ENCODE peak calls at places on chromosomes 12 and 14, in nine cellular contexts. F is neuronal stem cell, T is tibial nerve, S is aorta, V is iPS DF 6.9, W is uterus, Y is GM23248, O is thoracic aorta, K is psoas muscle. U is an unnamed sample. For H3K9me3, the result is how much of the 10 kb centered on the place peaks cover.

GRCh38 chr12:95623554-95624170 is 72.4 kb upstream of the USP44 start:
- DNase-seq in K (peak), O (no peak), T (peak), F (peak), S (peak), V (peak), Y (peak), W (no peak), U (peak)

GRCh38 chr12:124094733-124095132 is 121.7 kb downstream of the ZNF664 start:
- DNase-seq in O (no peak), S (no peak), F (no peak), W (no peak), K (no peak), Y (no peak), T (no peak), V (no peak), U (no peak)

GRCh38 chr12:127342861-127343260 is 924.1 kb upstream of the TMEM132C start:
- DNase-seq in S (no peak), V (no peak), O (no peak), Y (peak), W (no peak), K (no peak), F (no peak), T (no peak), U (no peak)

GRCh38 chr12:18690653-18691052 is 47.2 kb downstream of the PLCZ1 start:
- DNase-seq in K (no peak), W (no peak), O (no peak), V (no peak), S (no peak), Y (peak), F (no peak), T (no peak), U (no peak)

GRCh38 chr12:75447695-75448393 is 32.7 kb upstream of the GLIPR1 start:
- DNase-seq in K (no peak), S (no peak), Y (no peak), O (no peak), W (no peak), T (no peak), V (no peak), F (no peak), U (no peak)

GRCh38 chr12:57241556-57242310 is 9.3 kb downstream of the STAC3 start:
- DNase-seq in K (peak), S (peak), O (no peak), Y (peak), V (no peak), F (no peak), T (no peak), W (no peak), U (no peak)

GRCh38 chr12:21559855-21560569 is 33.9 kb downstream of the SPX start:
- DNase-seq in Y (peak), K (no peak), W (no peak), S (no peak), V (no peak), F (no peak), T (peak), O (no peak), U (no peak)

GRCh38 chr12:112357214-112357613 is 25.0 kb downstream of the HECTD4 start:
- DNase-seq in V (no peak), O (no peak), Y (no peak), W (no peak), K (no peak), F (no peak), T (no peak), S (no peak), U (no peak)

GRCh38 chr12:122086641-122087285 is 8.2 kb downstream of the MLXIP start:
- DNase-seq in T (no peak), S (peak), O (no peak), Y (no peak), K (no peak), V (no peak), W (no peak), F (no peak), U (no peak)

GRCh38 chr14:22982013-22982476 is 306 bp downstream of the AJUBA start:
- DNase-seq in V (no peak), Y (no peak), K (no peak), S (no peak), T (no peak), W (no peak), O (no peak), F (no peak), U (no peak)

GRCh38 chr14:69342928-69343525 is 55.1 kb downstream of the ERH start:
- DNase-seq in W (peak), K (no peak), O (no peak), Y (no peak), T (no peak), F (no peak), S (no peak), V (no peak), U (no peak)

GRCh38 chr14:69345402-69345801 is 52.7 kb downstream of the ERH start:
- DNase-seq in O (no peak), Y (no peak), S (no peak), T (no peak), F (no peak), K (no peak), V (no peak), W (no peak), U (no peak)

GRCh38 chr14:69344171-69344570 is 53.9 kb downstream of the ERH start:
- DNase-seq in O (no peak), V (no peak), T (no peak), S (no peak), W (no peak), Y (no peak), F (no peak), K (no peak), U (no peak)

GRCh38 chr14:69349091-69349777 is 48.9 kb downstream of the ERH start:
- DNase-seq in Y (no peak), T (no peak), W (no peak), O (no peak), F (no peak), S (no peak), K (no peak), V (no peak), U (no peak)

GRCh38 chr14:69346710-69347109 is 51.4 kb downstream of the ERH start:
- DNase-seq in K (no peak), Y (peak), F (peak), O (no peak), T (no peak), V (peak), W (no peak), S (peak), U (no peak)
- H3K9me3 ChIP-seq in K (under half), Y (under half), F (under half), O (under half), T (under half), V (under half), W (under half), S (under half), U (under half)

GRCh38 chr14:77043984-77044485 is 15.5 kb upstream of the IRF2BPL start:
- DNase-seq in S (peak), F (no peak), V (no peak), K (peak), W (peak), T (no peak), Y (peak), O (no peak), U (no peak)

GRCh38 chr14:77045570-77045890 is 17.0 kb upstream of the IRF2BPL start:
- DNase-seq in K (peak), W (no peak), S (peak), V (no peak), T (no peak), O (no peak), Y (peak), F (no peak), U (no peak)

GRCh38 chr14:77044776-77045569 is 16.5 kb upstream of the IRF2BPL start:
- DNase-seq in Y (peak), F (no peak), W (peak), S (peak), O (no peak), V (no peak), K (peak), T (peak), U (no peak)

GRCh38 chr14:77043177-77043983 is 14.9 kb upstream of the IRF2BPL start:
- DNase-seq in W (peak), O (no peak), Y (peak), F (no peak), K (peak), V (no peak), S (peak), T (peak), U (peak)

GRCh38 chr14:77046706-77047105 is 18.2 kb upstream of the IRF2BPL start:
- DNase-seq in F (no peak), W (no peak), O (no peak), V (no peak), T (no peak), Y (peak), K (no peak), S (no peak), U (no peak)
- H3K27ac ChIP-seq in F (no peak), W (peak), O (no peak), V (no peak), T (no peak), Y (no peak), K (no peak), S (no peak), U (no peak)

GRCh38 chr12:131408036-131408365 is 302.9 kb upstream of the SFSWAP start:
- DNase-seq in Y (no peak), T (no peak), V (no peak), O (no peak), W (no peak), K (no peak), F (no peak), S (no peak), U (no peak)

GRCh38 chr12:131404705-131405104 is 306.2 kb upstream of the SFSWAP start:
- DNase-seq in W (no peak), V (no peak), K (no peak), S (no peak), O (no peak), T (no peak), Y (no peak), F (no peak), U (no peak)

GRCh38 chr12:131407221-131408035 is 303.5 kb upstream of the SFSWAP start:
- DNase-seq in Y (no peak), F (no peak), V (no peak), T (no peak), S (no peak), O (no peak), W (no peak), K (no peak), U (no peak)

GRCh38 chr12:131402781-131403396 is 308.0 kb upstream of the SFSWAP start:
- DNase-seq in F (no peak), T (no peak), Y (no peak), S (no peak), O (no peak), W (no peak), K (no peak), V (no peak), U (no peak)

DNA sequence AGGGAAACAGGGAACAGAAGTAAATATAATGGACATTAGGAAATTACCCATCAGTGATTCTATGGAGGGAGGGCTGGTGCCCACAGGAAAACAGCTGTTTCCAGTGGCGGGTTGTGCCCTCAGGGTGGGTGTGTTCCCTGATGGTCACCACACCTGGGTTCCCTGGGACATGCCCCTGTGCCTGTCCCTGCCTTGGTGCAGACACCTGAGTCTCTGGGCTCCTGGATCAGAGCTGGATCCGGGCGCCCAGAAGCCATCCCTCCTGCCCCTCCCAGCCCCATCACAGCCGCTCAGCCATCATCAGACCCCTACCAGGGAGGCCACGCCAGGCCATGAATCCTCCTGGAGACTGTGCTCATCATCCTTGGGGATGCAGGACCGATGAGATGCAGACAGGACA is 307.2 kb upstream of the SFSWAP start:
- DNase-seq in W (no peak), F (no peak), K (no peak), O (no peak), S (no peak), T (no peak), Y (no peak), V (no peak), U (no peak)
- H3K9me3 ChIP-seq in W (under half), F (under half), K (under half), O (under half), S (under half), T (under half), Y (under half), V (under half), U (under half)

GRCh38 chr12:2179058-2179457 is 126.3 kb downstream of the CACNA1C start:
- DNase-seq in K (no peak), W (no peak), O (no peak), F (no peak), S (no peak), T (no peak), V (no peak), Y (no peak), U (no peak)

GRCh38 chr12:2177751-2178150 is 125.0 kb downstream of the CACNA1C start:
- DNase-seq in O (no peak), K (no peak), S (no peak), T (no peak), W (no peak), F (no peak), V (no peak), Y (peak), U (no peak)

GRCh38 chr12:2177003-2177402 is 124.2 kb downstream of the CACNA1C start:
- DNase-seq in W (no peak), O (no peak), Y (no peak), S (no peak), K (no peak), F (no peak), V (no peak), T (no peak), U (no peak)

GRCh38 chr12:2180737-2181082 is 127.9 kb downstream of the CACNA1C start:
- DNase-seq in K (no peak), S (no peak), O (no peak), V (no peak), F (no peak), T (no peak), W (no peak), Y (no peak), U (no peak)

GRCh38 chr12:2179953-2180736 is 127.4 kb downstream of the CACNA1C start:
- DNase-seq in T (peak), F (no peak), K (peak), O (peak), S (peak), Y (peak), W (peak), V (no peak), U (no peak)
- H3K27ac ChIP-seq in T (no peak), F (no peak), K (no peak), O (peak), S (peak), Y (peak), W (peak), V (no peak), U (no peak)

GRCh38 chr14:30974628-30975027 is 50.8 kb upstream of the AP4S1 start:
- DNase-seq in K (no peak), Y (peak), T (no peak), S (no peak), O (no peak), W (no peak), F (no peak), V (no peak), U (no peak)

GRCh38 chr14:30971586-30971985 is 53.9 kb upstream of the AP4S1 start:
- DNase-seq in S (no peak), T (no peak), V (no peak), O (no peak), W (no peak), F (no peak), K (no peak), Y (no peak), U (no peak)

GRCh38 chr14:30977752-30978151 is 47.7 kb upstream of the AP4S1 start:
- DNase-seq in T (no peak), S (no peak), K (no peak), O (no peak), V (no peak), W (no peak), F (no peak), Y (no peak), U (no peak)

DNA sequence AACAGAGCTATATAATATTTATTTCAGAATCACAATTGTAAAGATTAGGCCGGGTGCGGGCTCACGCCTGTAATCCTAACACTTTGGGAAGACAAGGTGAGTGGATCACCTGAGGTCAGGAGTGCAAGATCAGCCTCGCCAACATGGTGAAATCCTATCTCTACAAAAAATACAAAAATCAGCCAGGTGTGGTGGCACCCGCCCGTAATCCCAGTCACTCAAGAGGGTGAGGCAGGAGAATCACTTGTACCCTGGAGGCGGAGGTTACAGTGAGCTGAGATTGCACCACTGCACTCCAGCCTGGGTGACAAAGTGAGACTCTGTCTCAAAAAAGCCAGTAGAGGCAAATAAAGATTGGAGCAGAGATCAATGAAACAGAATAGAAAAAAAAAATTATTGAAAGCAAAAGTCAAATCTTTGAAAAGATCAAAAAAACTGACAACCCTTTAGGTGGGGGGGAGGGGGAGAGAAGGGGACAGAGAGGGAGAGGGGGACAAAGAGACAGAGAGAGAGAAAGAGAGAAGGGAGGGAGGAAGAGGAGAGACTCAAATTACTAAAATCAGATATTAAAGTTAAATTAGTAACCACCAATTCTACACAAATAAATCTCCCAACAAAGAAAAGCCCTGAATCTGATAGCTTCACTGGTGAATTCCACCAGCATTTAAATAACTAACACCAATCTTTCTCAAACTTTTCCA is 52.4 kb upstream of the AP4S1 start:
- DNase-seq in W (no peak), V (no peak), Y (no peak), F (no peak), K (no peak), S (no peak), O (no peak), T (no peak), U (no peak)
- H3K9me3 ChIP-seq in W (under half), V (under half), Y (under half), F (under half), K (under half), S (under half), O (under half), T (under half), U (under half)

DNA sequence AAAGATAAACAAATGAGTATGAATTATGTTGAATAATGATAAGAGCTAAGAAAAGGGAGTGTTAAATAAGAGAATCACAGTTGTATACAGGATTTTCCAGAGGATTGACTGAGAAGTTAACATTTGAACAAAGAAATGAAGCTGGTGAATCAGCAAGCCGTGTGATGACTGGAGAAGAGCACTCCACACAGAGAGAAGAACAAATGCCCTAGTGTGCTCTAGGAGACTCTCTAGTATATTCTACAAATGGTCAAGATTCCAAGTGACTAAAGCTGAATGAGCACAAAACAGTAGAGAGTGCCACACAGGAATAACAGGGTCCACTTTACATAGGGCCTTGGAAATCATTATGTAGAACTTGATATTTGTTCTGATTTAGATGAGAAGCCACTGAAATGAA is 587.1 kb upstream of the ATXN7L3B start:
- DNase-seq in V (no peak), F (peak), Y (no peak), O (no peak), T (no peak), K (no peak), S (no peak), W (no peak), U (no peak)
- H3K27ac ChIP-seq in V (no peak), F (peak), Y (no peak), O (no peak), T (no peak), K (no peak), S (no peak), W (no peak), U (no peak)

GRCh38 chr14:50471838-50472465 is 60.4 kb downstream of the MAP4K5 start:
- DNase-seq in F (no peak), K (no peak), V (no peak), Y (no peak), W (no peak), T (no peak), S (no peak), O (no peak), U (no peak)
- H3K9me3 ChIP-seq in F (half or more), K (under half), V (under half), Y (under half), W (under half), T (under half), S (under half), O (under half), U (under half)

GRCh38 chr12:109606261-109607028 is 32.9 kb downstream of the MVK start:
- DNase-seq in W (no peak), T (no peak), V (no peak), S (no peak), Y (no peak), K (no peak), F (peak), O (no peak), U (no peak)
- H3K27ac ChIP-seq in W (no peak), T (no peak), V (no peak), S (no peak), Y (no peak), K (peak), F (peak), O (no peak), U (no peak)

DNA sequence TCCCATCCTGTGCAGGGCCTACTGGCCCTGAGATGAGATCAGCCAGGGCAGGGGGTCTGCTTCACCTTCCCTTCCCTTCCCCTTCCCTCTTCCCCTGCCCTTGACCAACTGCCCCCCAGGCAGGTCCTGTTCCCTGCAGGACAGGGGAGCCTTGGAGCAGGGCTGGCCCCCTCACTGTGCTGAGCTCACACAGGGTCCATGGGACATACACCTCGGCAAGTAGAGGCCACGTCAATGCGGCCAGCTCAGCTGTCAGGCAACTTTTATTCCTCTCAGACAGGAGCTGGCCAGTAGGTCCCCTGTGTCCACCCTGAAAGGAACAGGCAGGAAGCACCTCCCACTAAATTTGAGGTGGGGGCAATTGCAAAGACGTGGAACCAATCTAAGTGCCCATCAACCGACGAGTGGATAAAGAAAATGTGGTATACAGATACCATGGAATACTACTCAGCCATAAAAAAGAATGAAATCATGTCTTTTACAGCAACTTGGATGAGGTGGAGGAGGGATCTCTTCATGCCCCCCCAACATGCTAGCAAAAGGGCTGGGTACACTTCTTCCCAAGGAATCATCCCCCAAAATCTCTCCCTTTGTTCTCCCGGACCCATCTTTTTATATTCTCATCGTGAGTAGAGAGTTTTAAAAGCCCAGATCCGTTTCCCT is 148.7 kb downstream of the BCL11B start:
- DNase-seq in V (no peak), Y (no peak), O (no peak), K (no peak), W (no peak), T (peak), S (no peak), F (no peak), U (no peak)
- H3K9me3 ChIP-seq in V (under half), Y (under half), O (under half), K (under half), W (under half), T (under half), S (under half), F (under half), U (under half)